ENCODE peak calls at places on chromosome 14, in four cellular contexts. X, U, K and E are unnamed samples.

GRCh38 chr14:63210812-63211211 is 6.6 kb downstream of the RHOJ start:
- DNase-seq in X (no peak), U (no peak), K (no peak), E (no peak)

GRCh38 chr14:20657216-20658211 is 16.0 kb upstream of the OR6S1 start:
- DNase-seq in X (peak), U (peak), K (no peak), E (peak)

GRCh38 chr14:30298266-30298795 is 260.6 kb upstream of the G2E3 start:
- DNase-seq in X (no peak), U (no peak), K (no peak), E (peak)

GRCh38 chr14:59321184-59321952 is 132.9 kb downstream of the DAAM1 start:
- DNase-seq in X (no peak), U (peak), K (no peak), E (peak)

GRCh38 chr14:78567343-78567742 is 397.2 kb downstream of the NRXN3 start:
- DNase-seq in X (peak), U (peak), K (no peak), E (no peak)

GRCh38 chr14:91283666-91284065 is 39.2 kb upstream of the GPR68 start:
- DNase-seq in X (peak), U (peak), K (no peak), E (no peak)

GRCh38 chr14:103867020-103867419 is 19.6 kb upstream of the PPP1R13B start:
- DNase-seq in X (no peak), U (no peak), K (no peak), E (no peak)

GRCh38 chr14:92525318-92526095 is 11.9 kb downstream of the RIN3 start:
- DNase-seq in X (no peak), U (no peak), K (no peak), E (no peak)

GRCh38 chr14:60515696-60516284 is 6.8 kb downstream of the SIX6 start:
- DNase-seq in X (no peak), U (no peak), K (no peak), E (no peak)

GRCh38 chr14:44699391-44699790 is 192.3 kb upstream of the FSCB start:
- DNase-seq in X (no peak), U (no peak), K (no peak), E (no peak)

GRCh38 chr14:22530101-22530500 is 58.9 kb downstream of the DAD1 start:
- DNase-seq in X (no peak), U (no peak), K (no peak), E (no peak)

GRCh38 chr14:30569903-30570226 is 10.9 kb downstream of the G2E3 start:
- DNase-seq in X (no peak), U (no peak), K (no peak), E (no peak)